ENCODE peak calls at places on chromosome 2, in four cellular contexts. V is K562, K is IMR-90, W is keratinocyte. M is an unnamed sample.

GRCh38 chr2:212392544-212392943 is 146.1 kb downstream of the ERBB4 start:
- DNase-seq in V (no peak), K (no peak), W (no peak), M (no peak)

GRCh38 chr2:213306320-213306942 is 22.2 kb downstream of the SPAG16 start:
- DNase-seq in V (no peak), K (peak; percentile 65), W (no peak), M (no peak)

GRCh38 chr2:216739035-216739434 is 43.7 kb upstream of the IGFBP5 start:
- DNase-seq in V (no peak), K (no peak), W (no peak), M (no peak)

GRCh38 chr2:60958361-60958760 is 59.2 kb upstream of the PEX13 start:
- DNase-seq in V (no peak), K (peak; percentile 71), W (no peak), M (peak; percentile 23)

GRCh38 chr2:117775820-117776219 is 38.7 kb upstream of the DDX18 start:
- DNase-seq in V (no peak), K (no peak), W (no peak), M (no peak)

GRCh38 chr2:24153478-24153877 is 21.4 kb upstream of the FAM228A start:
- DNase-seq in V (no peak), K (no peak), W (no peak), M (no peak)

GRCh38 chr2:205721057-205721767 is 38.9 kb downstream of the NRP2 start:
- DNase-seq in V (peak; percentile 5), K (no peak), W (no peak), M (no peak)

GRCh38 chr2:73074110-73075069 is 2.9 kb upstream of the SFXN5 start:
- DNase-seq in V (no peak), K (no peak), W (no peak), M (no peak)

GRCh38 chr2:88828397-88829137 is 137.1 kb downstream of the RPIA start:
- DNase-seq in V (no peak), K (peak; percentile 29), W (no peak), M (peak; percentile 81)

GRCh38 chr2:216082805-216083204 is 1.1 kb downstream of the TMEM169 start:
- DNase-seq in V (no peak), K (peak; percentile 9), W (no peak), M (no peak)

GRCh38 chr2:108222261-108222660 is 17.5 kb upstream of the SULT1C3 start:
- DNase-seq in V (no peak), K (no peak), W (no peak), M (no peak)
- H3K9me1 ChIP-seq in V (no peaks in the 10 kb centered on the region), K (no peaks in the 10 kb centered on the region), W (no peaks in the 10 kb centered on the region), M (no peaks in the 10 kb centered on the region)

GRCh38 chr2:149219853-149220252 is 110.5 kb upstream of the LYPD6 start:
- DNase-seq in V (peak; percentile 23), K (no peak), W (no peak), M (no peak)

GRCh38 chr2:149218500-149218899 is 111.9 kb upstream of the LYPD6 start:
- DNase-seq in V (no peak), K (no peak), W (no peak), M (no peak)

GRCh38 chr2:149213764-149214493 is 116.5 kb upstream of the LYPD6 start:
- DNase-seq in V (no peak), K (no peak), W (no peak), M (no peak)
- H3K9me1 ChIP-seq in V (no peaks in the 10 kb centered on the region), K (no peaks in the 10 kb centered on the region), W (no peaks in the 10 kb centered on the region), M (no peaks in the 10 kb centered on the region)

DNA sequence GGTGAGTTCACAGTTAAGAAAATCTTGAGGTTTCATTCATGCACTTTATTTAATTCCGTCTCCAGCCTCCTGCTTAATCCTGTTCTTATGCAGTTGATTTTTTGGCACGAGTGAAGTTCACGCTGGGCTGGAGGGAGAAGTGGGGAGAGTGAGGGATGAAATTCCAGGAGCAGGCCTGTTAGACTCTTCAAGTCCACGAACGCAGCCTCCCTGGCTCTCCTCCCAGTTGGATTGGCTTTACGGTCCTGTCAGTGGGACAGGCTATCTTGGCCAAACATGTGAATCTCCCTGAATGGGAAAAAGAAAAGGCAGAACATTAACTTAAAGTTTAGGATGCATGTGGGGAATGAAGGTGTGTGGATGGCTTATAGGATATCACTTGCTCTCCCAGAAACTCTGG is 93.6 kb downstream of the ACKR3 start:
- DNase-seq in V (no peak), K (no peak), W (no peak), M (no peak)
- H3K9me1 ChIP-seq in V (no peaks in the 10 kb centered on the region), K (no peaks in the 10 kb centered on the region), W (no peaks in the 10 kb centered on the region), M (no peaks in the 10 kb centered on the region)

DNA sequence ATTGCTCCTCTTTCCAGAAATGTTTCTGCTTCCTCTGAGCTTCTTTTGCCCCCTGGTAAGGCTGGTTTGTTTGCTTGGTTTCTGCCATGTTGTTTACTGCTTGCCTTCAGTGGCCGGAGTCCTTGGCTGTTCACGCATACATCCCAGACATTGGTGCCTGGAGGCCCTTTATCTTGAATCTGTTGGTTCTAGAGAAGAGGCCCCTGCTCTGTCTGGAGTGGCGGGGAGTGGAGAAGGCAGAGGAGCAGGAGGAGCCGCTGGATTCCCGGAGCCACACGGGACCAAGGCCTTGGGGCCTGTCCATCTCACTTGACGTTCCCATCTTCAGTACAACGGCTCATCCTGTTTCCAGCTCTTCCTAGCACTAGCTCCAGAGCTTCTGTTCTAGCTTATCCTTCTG is 77.2 kb upstream of the PXDN start:
- DNase-seq in V (no peak), K (no peak), W (no peak), M (no peak)
- H3K9me1 ChIP-seq in V (no peaks in the 10 kb centered on the region), K (peaks cover 4% of the 10 kb centered on the region), W (no peaks in the 10 kb centered on the region), M (no peaks in the 10 kb centered on the region)

GRCh38 chr2:68692511-68692910 is 42.1 kb upstream of the ARHGAP25 start:
- DNase-seq in V (no peak), K (no peak), W (no peak), M (no peak)
- H3K9me1 ChIP-seq in V (no peaks in the 10 kb centered on the region), K (no peaks in the 10 kb centered on the region), W (no peaks in the 10 kb centered on the region), M (no peaks in the 10 kb centered on the region)

GRCh38 chr2:84040281-84040680 is 418.8 kb downstream of the SUCLG1 start:
- DNase-seq in V (no peak), K (no peak), W (no peak), M (no peak)
- H3K9me1 ChIP-seq in V (no peaks in the 10 kb centered on the region), K (no peaks in the 10 kb centered on the region), W (no peaks in the 10 kb centered on the region), M (no peaks in the 10 kb centered on the region)

DNA sequence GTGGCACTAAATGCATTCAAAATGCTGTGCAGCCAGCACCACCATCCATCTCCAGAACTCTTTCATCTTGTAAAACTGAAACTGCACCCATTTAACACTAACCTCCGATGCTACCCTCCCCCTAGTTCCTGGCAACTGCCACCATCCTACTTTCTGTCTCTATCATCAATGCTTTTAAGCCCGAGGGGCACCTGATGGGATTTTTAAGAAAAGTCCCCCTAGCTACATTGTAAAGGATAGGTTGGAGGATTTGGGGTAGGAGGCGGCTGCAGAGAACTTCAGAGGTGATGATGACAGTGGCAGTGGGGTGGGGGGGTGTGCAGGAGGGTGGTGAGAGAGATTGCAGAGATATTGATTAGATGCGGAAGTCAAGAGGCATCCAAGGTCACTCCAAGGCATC is 10.8 kb upstream of the YWHAQ start:
- DNase-seq in V (no peak), K (no peak), W (no peak), M (no peak)
- H3K9me1 ChIP-seq in V (no peaks in the 10 kb centered on the region), K (peaks cover 28% of the 10 kb centered on the region), W (no peaks in the 10 kb centered on the region), M (no peaks in the 10 kb centered on the region)

M was measured in endothelial cell of umbilical vein.